ENCODE peak calls at places on chromosome 11, in ten cellular contexts. T is tibial nerve, J is sigmoid colon, P is A549, V is upper lobe of left lung, Z is transverse colon, D is ovary, L is GM12878, Q is stomach, B is SK-N-SH. E is an unnamed sample.

GRCh38 chr11:47967577-47968230 is 12.7 kb upstream of the PTPRJ start:
- DNase-seq in T (no peak), Q (no peak), Z (no peak), V (no peak), L (no peak), P (no peak), J (no peak), B (no peak), D (no peak), E (no peak)

GRCh38 chr11:45102810-45103621 is 43.4 kb upstream of the PRDM11 start:
- DNase-seq in B (peak), Q (peak), Z (peak), D (peak), J (peak), V (peak), L (peak), P (peak), T (peak), E (peak)

GRCh38 chr11:67416416-67417335 is 1.2 kb downstream of the CARNS1 start:
- DNase-seq in T (peak), B (no peak), J (no peak), Q (peak), L (no peak), Z (no peak), P (no peak), D (no peak), V (peak), E (no peak)

GRCh38 chr11:12150831-12151382 is 40.5 kb downstream of the MICAL2 start:
- DNase-seq in D (no peak), T (no peak), J (no peak), P (no peak), L (no peak), Z (peak), V (no peak), Q (no peak), B (no peak), E (no peak)

GRCh38 chr11:17883946-17884345 is 128.9 kb downstream of the SERGEF start:
- DNase-seq in T (no peak), P (no peak), D (no peak), Q (no peak), B (no peak), L (no peak), J (no peak), Z (no peak), V (no peak), E (no peak)

GRCh38 chr11:34792814-34793241 is 123.4 kb downstream of the APIP start:
- DNase-seq in J (no peak), D (no peak), V (no peak), Q (peak), B (no peak), T (peak), L (no peak), Z (no peak), P (no peak), E (peak)

GRCh38 chr11:119759324-119759723 is 30.3 kb upstream of the NECTIN1 start:
- DNase-seq in Z (no peak), J (no peak), Q (no peak), V (no peak), L (no peak), P (no peak), B (no peak), T (no peak), D (no peak), E (no peak)

GRCh38 chr11:61962213-61963015 is 5.0 kb downstream of the FTH1 start:
- DNase-seq in L (no peak), T (no peak), P (peak), J (no peak), Q (no peak), B (no peak), D (peak), Z (no peak), V (no peak), E (no peak)

GRCh38 chr11:108218912-108219783 is 3.3 kb downstream of the NPAT start:
- DNase-seq in Q (no peak), L (no peak), P (no peak), J (no peak), Z (no peak), T (no peak), V (no peak), B (no peak), D (no peak), E (no peak)

GRCh38 chr11:111922803-111923202 is 4.1 kb downstream of the C11orf52 start:
- DNase-seq in P (no peak), V (peak), Z (no peak), J (peak), T (peak), B (no peak), D (peak), L (no peak), Q (peak), E (no peak)

DNA sequence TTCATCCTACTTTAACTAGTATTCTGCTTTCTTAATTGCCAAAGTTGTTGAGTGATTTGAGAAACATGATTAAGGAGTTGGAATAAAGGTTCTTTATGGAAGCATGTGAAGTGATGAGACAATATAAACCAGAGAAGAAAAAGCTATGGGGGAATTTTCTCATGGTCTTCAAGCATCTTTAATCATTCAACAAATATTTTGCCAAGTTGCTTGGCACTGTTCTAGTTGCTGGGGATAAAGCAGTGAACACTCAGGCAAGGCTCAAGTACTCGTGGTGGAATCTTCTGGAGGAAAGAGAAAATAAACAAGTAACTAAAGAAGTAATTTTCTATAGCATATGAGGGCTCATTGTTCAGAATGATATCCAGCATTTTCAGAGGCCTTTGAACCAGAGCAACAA is 9.2 kb upstream of the PIWIL4 start:
- DNase-seq in D (no peak), P (no peak), B (no peak), T (no peak), V (no peak), Q (no peak), L (no peak), J (no peak), Z (no peak), E (no peak)
- TF ChIP-seq EP300 in D (no peak), P (no peak), B (no peak), T (no peak), V (no peak), Q (no peak), L (no peak), J (no peak), Z (no peak), E (no peak)

GRCh38 chr11:3166268-3167142 is 1.4 kb upstream of the OSBPL5 start:
- DNase-seq in T (no peak), L (no peak), Q (no peak), V (no peak), D (peak), Z (peak), P (no peak), J (no peak), B (no peak), E (no peak)
- TF ChIP-seq EP300 in T (no peak), L (no peak), Q (no peak), V (no peak), D (no peak), Z (no peak), P (no peak), J (no peak), B (no peak), E (no peak)

GRCh38 chr11:66112640-66113098 is 42.6 kb downstream of the PACS1 start:
- DNase-seq in Z (peak), J (no peak), T (peak), L (no peak), B (no peak), Q (no peak), V (no peak), P (no peak), D (no peak), E (no peak)
- TF ChIP-seq EP300 in Z (no peak), J (no peak), T (no peak), L (peak), B (peak), Q (no peak), V (no peak), P (peak), D (no peak), E (no peak)

GRCh38 chr11:77214557-77214956 is 86.5 kb downstream of the MYO7A start:
- DNase-seq in V (no peak), B (no peak), P (no peak), T (no peak), J (no peak), D (no peak), Z (no peak), L (no peak), Q (no peak), E (peak)

GRCh38 chr11:77211594-77212251 is 83.7 kb downstream of the MYO7A start:
- DNase-seq in Z (no peak), Q (no peak), B (no peak), P (no peak), D (no peak), V (no peak), T (no peak), L (no peak), J (no peak), E (no peak)

GRCh38 chr11:77212314-77213007 is 84.4 kb downstream of the MYO7A start:
- DNase-seq in D (no peak), Z (no peak), J (no peak), V (no peak), Q (no peak), B (no peak), P (no peak), T (no peak), L (no peak), E (no peak)

GRCh38 chr11:77213589-77214428 is 85.8 kb downstream of the MYO7A start:
- DNase-seq in T (no peak), D (no peak), Z (no peak), V (no peak), J (no peak), L (no peak), B (no peak), Q (no peak), P (no peak), E (no peak)

GRCh38 chr11:77213029-77213579 is 85.1 kb downstream of the MYO7A start:
- DNase-seq in Z (no peak), T (no peak), Q (no peak), P (no peak), D (no peak), L (no peak), B (no peak), J (no peak), V (no peak), E (no peak)
- TF ChIP-seq EP300 in Z (no peak), T (no peak), Q (no peak), P (no peak), D (no peak), L (no peak), B (no peak), J (no peak), V (no peak), E (no peak)